ENCODE peak calls at places on chromosomes 7 and 10, in four cellular contexts. V, C, K and N are unnamed samples.

GRCh38 chr10:125092564-125093031 is 67.8 kb downstream of the CTBP2 start:
- DNase-seq in C (no peak), K (no peak), V (no peak), N (no peak)

GRCh38 chr10:58981051-58981450 is 195.4 kb upstream of the PHYHIPL start:
- DNase-seq in K (no peak), V (no peak), C (no peak), N (no peak)

GRCh38 chr7:112414855-112415490 is 35.3 kb upstream of the IFRD1 start:
- DNase-seq in K (no peak), V (no peak), C (no peak), N (peak)

GRCh38 chr10:99742701-99743100 is 10.7 kb downstream of the CUTC start:
- DNase-seq in V (no peak), K (no peak), C (no peak), N (no peak)

GRCh38 chr10:78953124-78954008 is 115.4 kb upstream of the ZMIZ1 start:
- DNase-seq in C (no peak), V (no peak), K (no peak), N (no peak)

GRCh38 chr7:1815051-1815481 is 145.0 kb downstream of the ELFN1 start:
- DNase-seq in V (no peak), C (no peak), K (peak), N (no peak)

GRCh38 chr7:43314379-43315158 is 202.1 kb downstream of the HECW1 start:
- DNase-seq in C (no peak), V (no peak), K (peak), N (no peak)

GRCh38 chr7:13829914-13830603 is 159.4 kb downstream of the ETV1 start:
- DNase-seq in C (no peak), K (no peak), V (no peak), N (no peak)

GRCh38 chr10:132836832-132837540 is 51.0 kb upstream of the NKX6-2 start:
- DNase-seq in C (peak), V (no peak), K (no peak), N (peak)

GRCh38 chr7:147394329-147394728 is 1196.2 kb upstream of the C7orf33 start:
- DNase-seq in V (no peak), K (no peak), C (no peak), N (no peak)